ENCODE peak calls at places on chromosomes 16 and 17, in six cellular contexts. F is brain microvascular endothelial cell, I is AG04450, P is lung, Z is stomach, E is OCI-LY7. S is an unnamed sample.

GRCh38 chr16:53864819-53865491 is 161.0 kb downstream of the FTO start:
- DNase-seq in F (no peak), I (no peak), P (no peak), Z (no peak), E (no peak), S (no peak)

GRCh38 chr17:57337390-57337789 is 81.1 kb downstream of the MSI2 start:
- DNase-seq in F (no peak), I (no peak), P (no peak), Z (no peak), E (no peak), S (no peak)

GRCh38 chr17:17387017-17387416 is 83.8 kb downstream of the NT5M start:
- DNase-seq in F (no peak), I (no peak), P (no peak), Z (no peak), E (no peak), S (no peak)

GRCh38 chr17:77423589-77424451 is 283.1 kb downstream of the SEC14L1 start:
- DNase-seq in F (peak; percentile 87), I (peak; percentile 93), P (peak; percentile 74), Z (peak; percentile 83), E (no peak), S (peak; percentile 91)

GRCh38 chr16:88878967-88879787 is 12.7 kb upstream of the PABPN1L start:
- DNase-seq in F (no peak), I (no peak), P (no peak), Z (no peak), E (no peak), S (no peak)

GRCh38 chr17:74274060-74274702 is at the start of gene DNAI2:
- DNase-seq in F (no peak), I (no peak), P (no peak), Z (no peak), E (no peak), S (no peak)

GRCh38 chr16:2704983-2705275 is 15.1 kb downstream of the PRSS27 start:
- DNase-seq in F (no peak), I (no peak), P (no peak), Z (no peak), E (no peak), S (no peak)

GRCh38 chr17:18263885-18264682 is 3.6 kb downstream of the MIEF2 start:
- DNase-seq in F (no peak), I (no peak), P (no peak), Z (no peak), E (no peak), S (no peak)

GRCh38 chr16:69626256-69626655 is 60.5 kb downstream of the NFAT5 start:
- DNase-seq in F (peak; percentile 16), I (no peak), P (no peak), Z (no peak), E (no peak), S (peak; percentile 18)

GRCh38 chr16:81136331-81137011 is 40.3 kb upstream of the GCSH start:
- DNase-seq in F (no peak), I (no peak), P (no peak), Z (no peak), E (no peak), S (no peak)

GRCh38 chr17:11898526-11899235 is 98.6 kb downstream of the ZNF18 start:
- DNase-seq in F (no peak), I (no peak), P (no peak), Z (no peak), E (no peak), S (no peak)

GRCh38 chr16:69003500-69003899 is 102.0 kb upstream of the HAS3 start:
- DNase-seq in F (no peak), I (no peak), P (no peak), Z (no peak), E (peak; percentile 39), S (no peak)

GRCh38 chr17:82316651-82317393 is 586 bp downstream of the CD7 start:
- DNase-seq in F (no peak), I (no peak), P (no peak), Z (no peak), E (no peak), S (no peak)

GRCh38 chr17:82318169-82318498 is 726 bp upstream of the CD7 start:
- DNase-seq in F (no peak), I (no peak), P (no peak), Z (no peak), E (no peak), S (no peak)

GRCh38 chr17:82315703-82316358 is 1.6 kb downstream of the CD7 start:
- DNase-seq in F (no peak), I (no peak), P (no peak), Z (no peak), E (no peak), S (no peak)

GRCh38 chr17:82318772-82319606 is 1.6 kb upstream of the CD7 start:
- DNase-seq in F (no peak), I (no peak), P (no peak), Z (no peak), E (no peak), S (no peak)

GRCh38 chr17:82317394-82318168 is at the start of gene CD7:
- DNase-seq in F (no peak), I (no peak), P (no peak), Z (no peak), E (no peak), S (no peak)
- H3K4me3 ChIP-seq in F (no peak within 1 kb of the TSS), I (no peak within 1 kb of the TSS), P (no peak within 1 kb of the TSS), Z (peak within 1 kb of the TSS; percentile 33), E (no peak within 1 kb of the TSS), S (no peak within 1 kb of the TSS)

DNA sequence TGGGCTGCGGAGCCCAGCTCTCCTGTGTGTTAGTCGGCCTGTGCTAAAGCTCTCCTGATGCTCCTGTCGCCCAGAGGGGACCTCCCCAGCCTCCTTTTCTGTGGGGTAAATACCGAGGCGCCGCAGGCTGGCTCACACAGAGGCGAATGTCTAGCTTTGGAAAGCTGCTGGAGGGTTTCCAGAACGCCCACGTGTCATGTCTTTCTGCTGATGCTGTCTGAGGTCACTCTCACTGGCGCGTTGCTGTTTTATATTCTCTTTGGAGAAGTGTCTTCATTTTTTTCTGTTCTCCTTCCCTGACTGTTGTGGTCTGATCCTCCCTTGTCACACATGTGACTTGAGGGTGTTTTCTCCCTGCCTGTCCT is 91.9 kb upstream of the ZNF750 start:
- DNase-seq in F (peak; percentile 96), I (peak; percentile 73), P (no peak), Z (peak; percentile 24), E (no peak), S (peak; percentile 81)
- H3K4me3 ChIP-seq in F (no peak overlapping the region), I (no peak overlapping the region), P (no peak overlapping the region), Z (no peak overlapping the region), E (no peak overlapping the region), S (no peak overlapping the region)

GRCh38 chr17:7528842-7529241 is 20.0 kb upstream of the TNFSF12 start:
- DNase-seq in F (no peak), I (no peak), P (no peak), Z (no peak), E (no peak), S (no peak)

DNA sequence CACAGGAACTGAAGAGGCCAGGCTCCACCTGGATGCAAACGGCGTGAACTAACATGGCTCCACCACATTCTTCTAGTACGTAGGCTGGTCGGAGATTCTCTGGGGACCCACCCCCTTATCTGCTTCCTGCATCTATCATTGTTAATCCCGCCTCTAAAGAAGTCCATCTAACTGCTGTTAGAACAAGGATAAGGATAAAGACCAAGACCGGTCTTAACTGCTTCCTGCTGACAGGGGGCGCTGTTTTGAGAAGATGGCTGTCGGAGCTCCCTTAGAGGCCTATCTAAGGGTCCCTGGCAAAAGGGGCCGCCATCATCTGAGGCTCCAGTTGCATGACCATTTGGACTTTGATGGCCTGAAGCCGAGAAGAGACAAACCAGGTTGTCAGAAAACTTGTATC is 25.8 kb upstream of the TNFSF12 start:
- DNase-seq in F (no peak), I (no peak), P (no peak), Z (peak; percentile 43), E (peak; percentile 20), S (no peak)
- H3K4me3 ChIP-seq in F (no peak overlapping the region), I (no peak overlapping the region), P (no peak overlapping the region), Z (no peak overlapping the region), E (no peak overlapping the region), S (no peak overlapping the region)

GRCh38 chr17:58341861-58342475 is 10.0 kb downstream of the SUPT4H1 start:
- DNase-seq in F (no peak), I (no peak), P (no peak), Z (no peak), E (peak; percentile 37), S (no peak)
- H3K4me3 ChIP-seq in F (no peak overlapping the region), I (no peak overlapping the region), P (no peak overlapping the region), Z (no peak overlapping the region), E (peak overlapping the region; percentile 63), S (no peak overlapping the region)

GRCh38 chr17:50864747-50865059 is 1.5 kb downstream of the TOB1 start:
- DNase-seq in F (no peak), I (no peak), P (no peak), Z (no peak), E (no peak), S (no peak)

GRCh38 chr17:50861334-50861676 is 4.8 kb downstream of the TOB1 start:
- DNase-seq in F (no peak), I (no peak), P (no peak), Z (no peak), E (no peak), S (no peak)

GRCh38 chr17:50863221-50863843 is 2.8 kb downstream of the TOB1 start:
- DNase-seq in F (no peak), I (no peak), P (peak; percentile 57), Z (peak; percentile 59), E (peak; percentile 41), S (no peak)

GRCh38 chr17:50863931-50864330 is 2.2 kb downstream of the TOB1 start:
- DNase-seq in F (no peak), I (no peak), P (no peak), Z (no peak), E (no peak), S (no peak)

DNA sequence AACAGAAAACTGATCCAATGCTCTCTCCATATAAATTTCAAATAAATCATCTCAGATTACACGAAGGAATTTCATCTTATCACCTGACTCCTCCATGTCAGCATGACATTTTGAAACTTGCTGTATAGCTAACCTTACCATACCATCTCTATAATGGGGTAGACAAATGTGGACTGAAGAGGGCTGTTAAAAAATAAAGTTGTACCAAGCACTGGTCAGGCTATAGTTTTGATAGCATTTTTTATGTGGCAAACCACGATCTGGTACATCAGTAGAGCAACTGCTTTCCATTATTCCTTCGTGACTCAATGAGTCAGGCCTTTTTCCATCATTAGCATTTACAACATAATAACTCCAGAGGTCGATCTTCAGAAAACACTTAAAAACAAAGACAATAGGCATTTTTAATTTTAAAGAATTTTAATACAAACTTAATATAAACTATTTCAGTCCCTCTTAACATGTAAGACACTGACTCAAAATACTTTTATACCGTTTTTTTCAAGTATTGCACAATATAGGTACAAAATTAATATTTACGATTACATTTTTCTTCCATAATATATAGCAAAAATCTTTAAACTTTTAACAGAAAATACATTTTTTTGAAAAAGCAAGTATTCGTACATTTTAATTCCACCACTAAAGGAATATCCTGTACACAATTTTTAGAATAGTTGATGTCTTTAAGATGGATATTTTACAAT is 4.2 kb downstream of the TOB1 start:
- DNase-seq in F (no peak), I (no peak), P (no peak), Z (no peak), E (no peak), S (no peak)
- H3K4me3 ChIP-seq in F (no peak overlapping the region), I (no peak overlapping the region), P (no peak overlapping the region), Z (peak overlapping the region; percentile 92), E (no peak overlapping the region), S (no peak overlapping the region)